ENCODE peak calls at places on chromosomes 2 and 18, in nine cellular contexts. One of them, this sample, is unnamed.

GRCh38 chr2:3476386-3477033 is 42.8 kb downstream of the ADI1 start:
- DNase-seq in Peyer's patch: no peak
- DNase-seq in suprapubic skin: no peak
- DNase-seq in stomach: no peak
- DNase-seq in body of pancreas: no peak
- DNase-seq in fibroblast of lung: peak; percentile 33
- DNase-seq in ovary: no peak
- DNase-seq in PC-9: no peak
- DNase-seq in AG09309: no peak
- DNase-seq in this sample: peak; percentile 85

GRCh38 chr2:68336192-68336591 is 16.4 kb upstream of the CNRIP1 start:
- DNase-seq in Peyer's patch: no peak
- DNase-seq in suprapubic skin: no peak
- DNase-seq in stomach: no peak
- DNase-seq in body of pancreas: no peak
- DNase-seq in fibroblast of lung: peak; percentile 81
- DNase-seq in ovary: no peak
- DNase-seq in PC-9: peak; percentile 94
- DNase-seq in AG09309: peak; percentile 35
- DNase-seq in this sample: peak; percentile 63

GRCh38 chr18:58335223-58335622 is 291.2 kb downstream of the NEDD4L start:
- DNase-seq in Peyer's patch: no peak
- DNase-seq in suprapubic skin: no peak
- DNase-seq in stomach: no peak
- DNase-seq in body of pancreas: no peak
- DNase-seq in fibroblast of lung: no peak
- DNase-seq in ovary: no peak
- DNase-seq in PC-9: no peak
- DNase-seq in AG09309: no peak
- DNase-seq in this sample: no peak

GRCh38 chr2:159066541-159067156 is 98.2 kb downstream of the TANC1 start:
- DNase-seq in Peyer's patch: no peak
- DNase-seq in suprapubic skin: no peak
- DNase-seq in stomach: no peak
- DNase-seq in body of pancreas: no peak
- DNase-seq in fibroblast of lung: no peak
- DNase-seq in ovary: no peak
- DNase-seq in PC-9: no peak
- DNase-seq in AG09309: no peak
- DNase-seq in this sample: no peak

GRCh38 chr2:69104281-69104680 is 91.3 kb downstream of the ANTXR1 start:
- DNase-seq in Peyer's patch: peak; percentile 55
- DNase-seq in suprapubic skin: peak; percentile 81
- DNase-seq in stomach: no peak
- DNase-seq in body of pancreas: no peak
- DNase-seq in fibroblast of lung: no peak
- DNase-seq in ovary: peak; percentile 54
- DNase-seq in PC-9: no peak
- DNase-seq in AG09309: no peak
- DNase-seq in this sample: no peak

GRCh38 chr2:42138163-42139016 is 30.8 kb upstream of the EML4 start:
- DNase-seq in Peyer's patch: no peak
- DNase-seq in suprapubic skin: no peak
- DNase-seq in stomach: peak; percentile 57
- DNase-seq in body of pancreas: peak; percentile 19
- DNase-seq in fibroblast of lung: peak; percentile 99
- DNase-seq in ovary: peak; percentile 53
- DNase-seq in PC-9: peak; percentile 91
- DNase-seq in AG09309: peak; percentile 92
- DNase-seq in this sample: peak; percentile 92

GRCh38 chr2:96225016-96225533 is 16.4 kb upstream of the STARD7 start:
- DNase-seq in Peyer's patch: no peak
- DNase-seq in suprapubic skin: no peak
- DNase-seq in stomach: no peak
- DNase-seq in body of pancreas: no peak
- DNase-seq in fibroblast of lung: no peak
- DNase-seq in ovary: no peak
- DNase-seq in PC-9: no peak
- DNase-seq in AG09309: no peak
- DNase-seq in this sample: no peak

GRCh38 chr2:3222636-3223035 is 155.0 kb downstream of the EIPR1 start:
- DNase-seq in Peyer's patch: no peak
- DNase-seq in suprapubic skin: no peak
- DNase-seq in stomach: no peak
- DNase-seq in body of pancreas: no peak
- DNase-seq in fibroblast of lung: peak; percentile 18
- DNase-seq in ovary: no peak
- DNase-seq in PC-9: no peak
- DNase-seq in AG09309: no peak
- DNase-seq in this sample: no peak

GRCh38 chr2:109066501-109066900 is 62.5 kb upstream of the SH3RF3 start:
- DNase-seq in Peyer's patch: peak; percentile 28
- DNase-seq in suprapubic skin: no peak
- DNase-seq in stomach: no peak
- DNase-seq in body of pancreas: no peak
- DNase-seq in fibroblast of lung: no peak
- DNase-seq in ovary: no peak
- DNase-seq in PC-9: no peak
- DNase-seq in AG09309: no peak
- DNase-seq in this sample: no peak

GRCh38 chr2:112256654-112257053 is 1.8 kb upstream of the ZC3H8 start:
- DNase-seq in Peyer's patch: no peak
- DNase-seq in suprapubic skin: no peak
- DNase-seq in stomach: no peak
- DNase-seq in body of pancreas: no peak
- DNase-seq in fibroblast of lung: no peak
- DNase-seq in ovary: no peak
- DNase-seq in PC-9: no peak
- DNase-seq in AG09309: no peak
- DNase-seq in this sample: no peak

GRCh38 chr2:179422037-179422643 is 157.5 kb upstream of the SESTD1 start:
- DNase-seq in Peyer's patch: peak; percentile 85
- DNase-seq in suprapubic skin: peak; percentile 77
- DNase-seq in stomach: peak; percentile 80
- DNase-seq in body of pancreas: peak; percentile 81
- DNase-seq in fibroblast of lung: peak; percentile 56
- DNase-seq in ovary: peak; percentile 73
- DNase-seq in PC-9: peak; percentile 56
- DNase-seq in AG09309: no peak
- DNase-seq in this sample: peak; percentile 88

GRCh38 chr18:7038330-7038846 is 79.2 kb downstream of the LAMA1 start:
- DNase-seq in Peyer's patch: peak; percentile 76
- DNase-seq in suprapubic skin: peak; percentile 92
- DNase-seq in stomach: no peak
- DNase-seq in body of pancreas: peak; percentile 59
- DNase-seq in fibroblast of lung: peak; percentile 97
- DNase-seq in ovary: peak; percentile 91
- DNase-seq in PC-9: no peak
- DNase-seq in AG09309: peak; percentile 99
- DNase-seq in this sample: peak; percentile 99

GRCh38 chr2:227933891-227934290 is 62.5 kb downstream of the DAW1 start:
- DNase-seq in Peyer's patch: no peak
- DNase-seq in suprapubic skin: no peak
- DNase-seq in stomach: no peak
- DNase-seq in body of pancreas: no peak
- DNase-seq in fibroblast of lung: no peak
- DNase-seq in ovary: no peak
- DNase-seq in PC-9: no peak
- DNase-seq in AG09309: no peak
- DNase-seq in this sample: no peak

GRCh38 chr18:79577451-79578395 is 101.9 kb upstream of the CTDP1 start:
- DNase-seq in Peyer's patch: peak; percentile 55
- DNase-seq in suprapubic skin: peak; percentile 55
- DNase-seq in stomach: no peak
- DNase-seq in body of pancreas: no peak
- DNase-seq in fibroblast of lung: peak; percentile 61
- DNase-seq in ovary: peak; percentile 77
- DNase-seq in PC-9: no peak
- DNase-seq in AG09309: no peak
- DNase-seq in this sample: no peak

GRCh38 chr2:105328281-105329196 is 996 bp downstream of the TGFBRAP1 start:
- DNase-seq in Peyer's patch: peak; percentile 53
- DNase-seq in suprapubic skin: no peak
- DNase-seq in stomach: peak; percentile 43
- DNase-seq in body of pancreas: peak; percentile 26
- DNase-seq in fibroblast of lung: peak; percentile 46
- DNase-seq in ovary: peak; percentile 18
- DNase-seq in PC-9: no peak
- DNase-seq in AG09309: no peak
- DNase-seq in this sample: peak; percentile 64

GRCh38 chr2:8441986-8442385 is 239.9 kb upstream of the ID2 start:
- DNase-seq in Peyer's patch: no peak
- DNase-seq in suprapubic skin: no peak
- DNase-seq in stomach: no peak
- DNase-seq in body of pancreas: no peak
- DNase-seq in fibroblast of lung: no peak
- DNase-seq in ovary: no peak
- DNase-seq in PC-9: no peak
- DNase-seq in AG09309: no peak
- DNase-seq in this sample: no peak

GRCh38 chr2:240462073-240462703 is 26.7 kb downstream of the GPC1 start:
- DNase-seq in Peyer's patch: peak; percentile 38
- DNase-seq in suprapubic skin: no peak
- DNase-seq in stomach: no peak
- DNase-seq in body of pancreas: peak; percentile 10
- DNase-seq in fibroblast of lung: no peak
- DNase-seq in ovary: peak; percentile 9
- DNase-seq in PC-9: no peak
- DNase-seq in AG09309: no peak
- DNase-seq in this sample: no peak

GRCh38 chr2:167749016-167749415 is 498.4 kb downstream of the STK39 start:
- DNase-seq in Peyer's patch: no peak
- DNase-seq in suprapubic skin: no peak
- DNase-seq in stomach: no peak
- DNase-seq in body of pancreas: no peak
- DNase-seq in fibroblast of lung: peak; percentile 70
- DNase-seq in ovary: no peak
- DNase-seq in PC-9: no peak
- DNase-seq in AG09309: no peak
- DNase-seq in this sample: no peak

GRCh38 chr18:67432806-67433205 is 83.7 kb downstream of the DSEL start:
- DNase-seq in Peyer's patch: no peak
- DNase-seq in suprapubic skin: no peak
- DNase-seq in stomach: no peak
- DNase-seq in body of pancreas: no peak
- DNase-seq in fibroblast of lung: no peak
- DNase-seq in ovary: no peak
- DNase-seq in PC-9: no peak
- DNase-seq in AG09309: no peak
- DNase-seq in this sample: peak; percentile 42

GRCh38 chr2:153786016-153786415 is 85.7 kb upstream of the GALNT13 start:
- DNase-seq in Peyer's patch: no peak
- DNase-seq in suprapubic skin: no peak
- DNase-seq in stomach: no peak
- DNase-seq in body of pancreas: no peak
- DNase-seq in fibroblast of lung: no peak
- DNase-seq in ovary: no peak
- DNase-seq in PC-9: no peak
- DNase-seq in AG09309: no peak
- DNase-seq in this sample: no peak

GRCh38 chr2:95359501-95359930 is 43.0 kb upstream of the FAHD2A start:
- DNase-seq in Peyer's patch: peak; percentile 34
- DNase-seq in suprapubic skin: no peak
- DNase-seq in stomach: peak; percentile 16
- DNase-seq in body of pancreas: no peak
- DNase-seq in fibroblast of lung: no peak
- DNase-seq in ovary: no peak
- DNase-seq in PC-9: no peak
- DNase-seq in AG09309: no peak
- DNase-seq in this sample: no peak

DNA sequence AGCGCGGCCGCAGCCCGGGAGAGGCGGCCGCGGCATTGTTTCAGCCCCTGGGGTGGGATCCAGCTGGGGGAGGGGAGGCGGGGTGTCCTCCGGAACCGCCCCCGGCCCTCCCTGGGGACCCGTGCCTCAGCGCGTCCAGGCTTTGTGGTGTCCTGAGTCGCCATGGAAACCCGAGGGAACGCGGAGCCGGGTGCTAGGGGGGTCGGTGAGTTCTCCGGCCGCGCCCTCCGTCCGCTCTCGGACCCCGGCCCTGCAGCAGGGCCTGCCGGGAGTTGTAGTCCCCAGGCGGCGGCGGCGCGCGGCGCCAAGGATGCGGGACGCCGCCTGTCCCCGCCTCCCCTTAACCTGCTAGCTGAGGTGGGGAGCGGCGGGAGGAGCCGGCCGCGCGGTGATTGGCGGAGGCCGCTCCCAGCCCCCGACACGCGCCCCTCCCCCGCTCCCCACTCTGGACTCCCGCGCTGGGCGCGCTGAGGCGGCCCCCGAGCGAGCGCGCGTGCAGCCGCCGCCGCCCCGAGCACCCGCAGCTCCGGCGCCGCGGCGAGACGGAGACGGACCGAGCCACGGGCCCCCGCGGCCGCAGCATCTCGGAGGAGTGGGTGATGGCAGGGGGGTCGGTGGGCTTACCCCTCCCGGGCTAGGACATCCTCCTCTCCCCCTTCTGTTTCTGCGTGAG is at the start of gene DPYSL5:
- DNase-seq in Peyer's patch: no peak
- DNase-seq in suprapubic skin: no peak
- DNase-seq in stomach: no peak
- DNase-seq in body of pancreas: no peak
- DNase-seq in fibroblast of lung: no peak
- DNase-seq in ovary: no peak
- DNase-seq in PC-9: no peak
- DNase-seq in AG09309: no peak
- DNase-seq in this sample: no peak
- H3K4me3 ChIP-seq in Peyer's patch: no peak within 1 kb of the TSS
- H3K4me3 ChIP-seq in suprapubic skin: peak within 1 kb of the TSS; percentile 49
- H3K4me3 ChIP-seq in stomach: peak within 1 kb of the TSS; percentile 40
- H3K4me3 ChIP-seq in body of pancreas: no peak within 1 kb of the TSS
- H3K4me3 ChIP-seq in fibroblast of lung: no peak within 1 kb of the TSS
- H3K4me3 ChIP-seq in ovary: peak within 1 kb of the TSS; percentile 25
- H3K4me3 ChIP-seq in PC-9: no peak within 1 kb of the TSS
- H3K4me3 ChIP-seq in AG09309: no peak within 1 kb of the TSS
- H3K4me3 ChIP-seq in this sample: no peak within 1 kb of the TSS

GRCh38 chr18:69845588-69846506 is 101.8 kb downstream of the CD226 start:
- DNase-seq in Peyer's patch: no peak
- DNase-seq in suprapubic skin: no peak
- DNase-seq in stomach: no peak
- DNase-seq in body of pancreas: no peak
- DNase-seq in fibroblast of lung: peak; percentile 15
- DNase-seq in ovary: no peak
- DNase-seq in PC-9: no peak
- DNase-seq in AG09309: no peak
- DNase-seq in this sample: no peak
- TF ChIP-seq CTCF in Peyer's patch: no peak
- TF ChIP-seq CTCF in suprapubic skin: no peak
- TF ChIP-seq CTCF in stomach: no peak
- TF ChIP-seq CTCF in body of pancreas: no peak
- TF ChIP-seq CTCF in fibroblast of lung: no peak
- TF ChIP-seq CTCF in ovary: no peak
- TF ChIP-seq CTCF in PC-9: no peak
- TF ChIP-seq CTCF in AG09309: no peak
- TF ChIP-seq CTCF in this sample: no peak

GRCh38 chr2:19942199-19942598 is 40.4 kb upstream of the TTC32 start:
- DNase-seq in Peyer's patch: no peak
- DNase-seq in suprapubic skin: no peak
- DNase-seq in stomach: no peak
- DNase-seq in body of pancreas: no peak
- DNase-seq in fibroblast of lung: no peak
- DNase-seq in ovary: no peak
- DNase-seq in PC-9: no peak
- DNase-seq in AG09309: no peak
- DNase-seq in this sample: no peak
- H3K4me3 ChIP-seq in Peyer's patch: no peak overlapping the region
- H3K4me3 ChIP-seq in suprapubic skin: no peak overlapping the region
- H3K4me3 ChIP-seq in stomach: no peak overlapping the region
- H3K4me3 ChIP-seq in body of pancreas: no peak overlapping the region
- H3K4me3 ChIP-seq in fibroblast of lung: no peak overlapping the region
- H3K4me3 ChIP-seq in ovary: no peak overlapping the region
- H3K4me3 ChIP-seq in PC-9: no peak overlapping the region
- H3K4me3 ChIP-seq in AG09309: no peak overlapping the region
- H3K4me3 ChIP-seq in this sample: no peak overlapping the region

GRCh38 chr2:60515751-60516226 is 37.7 kb downstream of the BCL11A start:
- DNase-seq in Peyer's patch: no peak
- DNase-seq in suprapubic skin: no peak
- DNase-seq in stomach: no peak
- DNase-seq in body of pancreas: no peak
- DNase-seq in fibroblast of lung: peak; percentile 96
- DNase-seq in ovary: no peak
- DNase-seq in PC-9: no peak
- DNase-seq in AG09309: peak; percentile 73
- DNase-seq in this sample: peak; percentile 61
- TF ChIP-seq CTCF in Peyer's patch: no peak
- TF ChIP-seq CTCF in suprapubic skin: no peak
- TF ChIP-seq CTCF in stomach: no peak
- TF ChIP-seq CTCF in body of pancreas: no peak
- TF ChIP-seq CTCF in fibroblast of lung: no peak
- TF ChIP-seq CTCF in ovary: no peak
- TF ChIP-seq CTCF in PC-9: no peak
- TF ChIP-seq CTCF in AG09309: peak; percentile 48
- TF ChIP-seq CTCF in this sample: no peak

This sample was measured in foreskin fibroblast.